ENCODE peak calls at places on chromosome X, in nine cellular contexts. T is GM06990; N is DMS79 treated with DMSO at 0.1 percent for 48 hours; A is GM13976; L is cardiac muscle cell; P is NCI-H524; I is globus pallidus; R is prostate gland; B is stimulated activated CD8-positive, alpha-beta memory T cell treated with anti-CD3 and anti-CD28 coated beads, Interleukin-15, amount 100 ng/mL, for 24 hours. V is an unnamed sample.

GRCh38 chrX:44778254-44778653 is 65.6 kb upstream of the DUSP21 start:
- DNase-seq in T (no peak), N (no peak), A (no peak), L (no peak), P (no peak), I (no peak), R (no peak), B (no peak), V (no peak)

GRCh38 chrX:69229436-69229835 is 64.2 kb upstream of the PJA1 start:
- DNase-seq in T (no peak), N (no peak), A (no peak), L (no peak), P (no peak), I (no peak), R (no peak), B (no peak), V (no peak)

GRCh38 chrX:154013614-154014360 is 5.9 kb downstream of the IRAK1 start:
- DNase-seq in T (no peak), N (peak), A (peak), L (peak), P (no peak), I (peak), R (no peak), B (no peak), V (peak)

GRCh38 chrX:44343412-44343942 is at the start of gene EFHC2:
- DNase-seq in T (peak), N (no peak), A (peak), L (peak), P (no peak), I (no peak), R (peak), B (peak), V (peak)

GRCh38 chrX:2502668-2503519 is 2.1 kb upstream of the DHRSX start:
- DNase-seq in T (no peak), N (no peak), A (no peak), L (no peak), P (no peak), I (no peak), R (no peak), B (no peak), V (no peak)

GRCh38 chrX:23742693-23743622 is at the start of gene ACOT9:
- DNase-seq in T (peak), N (peak), A (peak), L (peak), P (peak), I (peak), R (peak), B (peak), V (peak)

GRCh38 chrX:119574394-119575266 is at the start of gene UBE2A:
- DNase-seq in T (peak), N (peak), A (peak), L (peak), P (peak), I (peak), R (peak), B (peak), V (peak)

GRCh38 chrX:13432376-13432775 is 112.5 kb upstream of the ATXN3L start:
- DNase-seq in T (no peak), N (no peak), A (no peak), L (no peak), P (no peak), I (no peak), R (peak), B (no peak), V (no peak)

GRCh38 chrX:13334491-13334890 is 14.6 kb upstream of the ATXN3L start:
- DNase-seq in T (no peak), N (no peak), A (no peak), L (no peak), P (no peak), I (no peak), R (no peak), B (no peak), V (no peak)

GRCh38 chrX:13506574-13506973 is 62.8 kb upstream of the EGFL6 start:
- DNase-seq in T (no peak), N (peak), A (peak), L (peak), P (peak), I (peak), R (no peak), B (peak), V (peak)

GRCh38 chrX:8971116-8971515 is 62.8 kb downstream of the FAM9B start:
- DNase-seq in T (peak), N (no peak), A (peak), L (peak), P (peak), I (peak), R (no peak), B (no peak), V (no peak)

GRCh38 chrX:73668779-73669178 is 105.8 kb downstream of the CHIC1 start:
- DNase-seq in T (no peak), N (no peak), A (no peak), L (no peak), P (no peak), I (no peak), R (no peak), B (no peak), V (no peak)

GRCh38 chrX:49039598-49040375 is 3.4 kb downstream of the TFE3 start:
- DNase-seq in T (no peak), N (peak), A (no peak), L (peak), P (peak), I (peak), R (peak), B (no peak), V (peak)

GRCh38 chrX:50407976-50408375 is 62.6 kb downstream of the DGKK start:
- DNase-seq in T (no peak), N (no peak), A (no peak), L (no peak), P (no peak), I (no peak), R (no peak), B (no peak), V (no peak)

GRCh38 chrX:72052415-72053090 is 79.2 kb downstream of the RTL5 start:
- DNase-seq in T (no peak), N (no peak), A (no peak), L (no peak), P (no peak), I (no peak), R (no peak), B (no peak), V (no peak)

GRCh38 chrX:25034889-25035288 is 19.1 kb upstream of the ARX start:
- DNase-seq in T (no peak), N (no peak), A (no peak), L (no peak), P (no peak), I (no peak), R (no peak), B (no peak), V (peak)

GRCh38 chrX:11908371-11908770 is 150.3 kb downstream of the MSL3 start:
- DNase-seq in T (peak), N (no peak), A (peak), L (peak), P (no peak), I (no peak), R (no peak), B (no peak), V (peak)

GRCh38 chrX:15366507-15367352 is 17.5 kb downstream of the VEGFD start:
- DNase-seq in T (no peak), N (no peak), A (no peak), L (no peak), P (no peak), I (no peak), R (no peak), B (no peak), V (no peak)

GRCh38 chrX:14013074-14013473 is 16.6 kb downstream of the GEMIN8 start:
- DNase-seq in T (no peak), N (no peak), A (no peak), L (no peak), P (no peak), I (no peak), R (no peak), B (no peak), V (no peak)

GRCh38 chrX:35664838-35665237 is 133.3 kb upstream of the MAGEB16 start:
- DNase-seq in T (no peak), N (no peak), A (no peak), L (peak), P (peak), I (no peak), R (peak), B (no peak), V (no peak)

GRCh38 chrX:44011505-44011904 is 38.3 kb upstream of the NDP start:
- DNase-seq in T (no peak), N (no peak), A (no peak), L (no peak), P (no peak), I (no peak), R (no peak), B (no peak), V (no peak)

GRCh38 chrX:39152106-39152649 is 350.9 kb downstream of the MID1IP1 start:
- DNase-seq in T (peak), N (no peak), A (peak), L (peak), P (peak), I (peak), R (no peak), B (no peak), V (no peak)

GRCh38 chrX:111083101-111083500 is 12.9 kb upstream of the PAK3 start:
- DNase-seq in T (no peak), N (peak), A (no peak), L (no peak), P (no peak), I (no peak), R (no peak), B (no peak), V (no peak)

GRCh38 chrX:39813631-39814246 is 284.0 kb downstream of the BCOR start:
- DNase-seq in T (no peak), N (no peak), A (no peak), L (no peak), P (peak), I (peak), R (peak), B (no peak), V (no peak)

GRCh38 chrX:39096599-39096998 is 295.3 kb downstream of the MID1IP1 start:
- DNase-seq in T (no peak), N (no peak), A (no peak), L (no peak), P (no peak), I (no peak), R (no peak), B (no peak), V (no peak)

GRCh38 chrX:15911729-15912550 is 57.3 kb upstream of the AP1S2 start:
- DNase-seq in T (peak), N (no peak), A (peak), L (no peak), P (no peak), I (peak), R (no peak), B (no peak), V (no peak)

GRCh38 chrX:866441-866990 is 235.9 kb downstream of the SHOX start:
- DNase-seq in T (no peak), N (no peak), A (no peak), L (no peak), P (no peak), I (no peak), R (no peak), B (no peak), V (no peak)

GRCh38 chrX:69137371-69137881 is 27.8 kb downstream of the PJA1 start:
- DNase-seq in T (no peak), N (no peak), A (no peak), L (no peak), P (no peak), I (no peak), R (no peak), B (no peak), V (peak)

GRCh38 chrX:15202458-15203177 is 67.3 kb downstream of the ASB9 start:
- DNase-seq in T (peak), N (peak), A (no peak), L (no peak), P (no peak), I (no peak), R (no peak), B (no peak), V (no peak)

GRCh38 chrX:54042609-54043010 is 1.7 kb downstream of the PHF8 start:
- DNase-seq in T (peak), N (peak), A (peak), L (peak), P (peak), I (peak), R (peak), B (no peak), V (peak)

GRCh38 chrX:39513836-39514235 is 583.9 kb downstream of the BCOR start:
- DNase-seq in T (no peak), N (no peak), A (no peak), L (no peak), P (no peak), I (no peak), R (no peak), B (no peak), V (no peak)

GRCh38 chrX:7993873-7994272 is 66.7 kb upstream of the PNPLA4 start:
- DNase-seq in T (no peak), N (no peak), A (no peak), L (no peak), P (no peak), I (no peak), R (no peak), B (no peak), V (no peak)

GRCh38 chrX:20063153-20063552 is 53.6 kb downstream of the MAP7D2 start:
- DNase-seq in T (no peak), N (no peak), A (no peak), L (no peak), P (no peak), I (no peak), R (no peak), B (no peak), V (no peak)

V was measured in HAP-1.